ENCODE peak calls at places on chromosomes 11 and 22, in nine cellular contexts. Z is sigmoid colon, N is stomach, R is uterus, U is body of pancreas, Y is A549, S is ovary, K is adrenal gland, E is HCT116. H is an unnamed sample.
A peak's percentile ranks its signal among the peaks of the same experiment; 100 is the strongest.

GRCh38 chr22:43891360-43892182 is at the start of gene PNPLA5:
- DNase-seq in Z (no peak), N (no peak), R (no peak), U (no peak), Y (no peak), S (no peak), K (no peak), E (no peak), H (no peak)

GRCh38 chr11:93169950-93170561 is 27.7 kb downstream of the SLC36A4 start:
- DNase-seq in Z (no peak), N (no peak), R (no peak), U (no peak), Y (peak; percentile 37), S (no peak), K (no peak), E (peak; percentile 22), H (no peak)

GRCh38 chr11:6735306-6735705 is 36.5 kb downstream of the OR2AG2 start:
- DNase-seq in Z (no peak), N (no peak), R (no peak), U (no peak), Y (no peak), S (no peak), K (no peak), E (no peak), H (no peak)

GRCh38 chr11:125886997-125887372 is 483 bp upstream of the HYLS1 start:
- DNase-seq in Z (peak; percentile 74), N (no peak), R (peak; percentile 29), U (peak; percentile 19), Y (peak; percentile 67), S (peak; percentile 37), K (peak; percentile 54), E (no peak), H (no peak)

GRCh38 chr11:2541321-2541680 is 96.5 kb downstream of the KCNQ1 start:
- DNase-seq in Z (peak; percentile 25), N (no peak), R (no peak), U (peak; percentile 4), Y (no peak), S (no peak), K (peak; percentile 21), E (no peak), H (no peak)

GRCh38 chr22:42286205-42286604 is 15.8 kb upstream of the TCF20 start:
- DNase-seq in Z (no peak), N (no peak), R (no peak), U (no peak), Y (no peak), S (no peak), K (no peak), E (no peak), H (no peak)

GRCh38 chr11:119512373-119512772 is 89.4 kb upstream of the THY1 start:
- DNase-seq in Z (no peak), N (no peak), R (no peak), U (no peak), Y (no peak), S (no peak), K (no peak), E (no peak), H (no peak)

GRCh38 chr22:47395481-47395880 is 633.0 kb downstream of the TBC1D22A start:
- DNase-seq in Z (no peak), N (no peak), R (no peak), U (no peak), Y (peak; percentile 16), S (no peak), K (no peak), E (no peak), H (no peak)

GRCh38 chr11:120128392-120129172 is 9.3 kb downstream of the TRIM29 start:
- DNase-seq in Z (peak; percentile 93), N (no peak), R (peak; percentile 82), U (no peak), Y (peak; percentile 60), S (no peak), K (no peak), E (no peak), H (peak; percentile 38)

GRCh38 chr11:129375731-129376657 is at the start of gene BARX2:
- DNase-seq in Z (no peak), N (peak; percentile 82), R (no peak), U (peak; percentile 64), Y (peak; percentile 59), S (no peak), K (no peak), E (peak; percentile 26), H (no peak)

GRCh38 chr11:418343-419247 is 3.8 kb upstream of the SIGIRR start:
- DNase-seq in Z (no peak), N (no peak), R (no peak), U (peak; percentile 12), Y (no peak), S (no peak), K (no peak), E (no peak), H (no peak)

GRCh38 chr22:29584975-29585374 is 4.1 kb upstream of the NIPSNAP1 start:
- DNase-seq in Z (no peak), N (no peak), R (no peak), U (no peak), Y (no peak), S (no peak), K (no peak), E (no peak), H (no peak)

GRCh38 chr22:29581799-29582198 is 886 bp upstream of the NIPSNAP1 start:
- DNase-seq in Z (no peak), N (peak; percentile 56), R (no peak), U (peak; percentile 31), Y (no peak), S (no peak), K (no peak), E (no peak), H (no peak)

GRCh38 chr22:29574762-29575450 is 6.0 kb downstream of the NIPSNAP1 start:
- DNase-seq in Z (no peak), N (no peak), R (no peak), U (no peak), Y (no peak), S (no peak), K (no peak), E (no peak), H (no peak)

GRCh38 chr22:29578462-29578861 is 2.5 kb downstream of the NIPSNAP1 start:
- DNase-seq in Z (no peak), N (no peak), R (no peak), U (no peak), Y (no peak), S (no peak), K (no peak), E (no peak), H (no peak)

DNA sequence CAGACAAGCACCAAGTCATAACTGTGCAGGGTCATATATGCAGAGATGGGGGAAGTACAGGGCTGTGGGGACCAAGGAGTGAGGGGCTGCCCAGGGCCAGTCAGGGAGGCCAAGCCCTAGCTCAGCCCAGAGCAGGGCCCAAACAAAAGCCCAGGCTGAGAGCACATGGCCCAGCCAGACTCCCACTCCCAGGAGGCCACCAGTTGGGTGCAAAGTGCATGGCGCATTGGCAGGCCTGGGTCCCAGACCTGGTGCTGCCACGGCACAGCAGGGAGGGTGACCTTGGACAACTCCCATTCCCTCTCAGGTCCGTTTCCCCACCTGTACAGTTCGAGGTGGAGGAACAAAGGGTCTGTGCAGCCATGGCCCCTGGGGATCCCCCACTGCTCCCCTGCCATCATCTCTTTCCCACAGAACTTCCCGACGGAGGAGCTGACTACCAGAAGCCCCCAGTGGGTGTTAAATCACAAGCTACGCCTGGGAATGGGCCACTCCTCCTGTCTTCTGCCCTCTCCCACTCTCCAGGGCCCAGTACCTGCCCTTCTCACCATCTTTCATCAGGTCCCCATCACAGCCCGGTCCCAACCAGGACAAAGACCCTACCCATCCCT is 608 bp downstream of the NIPSNAP1 start:
- DNase-seq in Z (no peak), N (no peak), R (no peak), U (peak; percentile 50), Y (no peak), S (no peak), K (no peak), E (no peak), H (no peak)
- TF ChIP-seq POLR2A in Z (no peak), N (no peak), R (no peak), U (no peak), Y (no peak), S (no peak), K (no peak), E (no peak), H (no peak)

GRCh38 chr11:72758690-72759389 is 6.6 kb upstream of the ARAP1 start:
- DNase-seq in Z (no peak), N (no peak), R (peak; percentile 81), U (peak; percentile 78), Y (no peak), S (peak; percentile 88), K (peak; percentile 79), E (no peak), H (no peak)
- TF ChIP-seq POLR2A in Z (no peak), N (no peak), R (no peak), U (no peak), Y (no peak), S (no peak), K (no peak), E (no peak), H (no peak)

DNA sequence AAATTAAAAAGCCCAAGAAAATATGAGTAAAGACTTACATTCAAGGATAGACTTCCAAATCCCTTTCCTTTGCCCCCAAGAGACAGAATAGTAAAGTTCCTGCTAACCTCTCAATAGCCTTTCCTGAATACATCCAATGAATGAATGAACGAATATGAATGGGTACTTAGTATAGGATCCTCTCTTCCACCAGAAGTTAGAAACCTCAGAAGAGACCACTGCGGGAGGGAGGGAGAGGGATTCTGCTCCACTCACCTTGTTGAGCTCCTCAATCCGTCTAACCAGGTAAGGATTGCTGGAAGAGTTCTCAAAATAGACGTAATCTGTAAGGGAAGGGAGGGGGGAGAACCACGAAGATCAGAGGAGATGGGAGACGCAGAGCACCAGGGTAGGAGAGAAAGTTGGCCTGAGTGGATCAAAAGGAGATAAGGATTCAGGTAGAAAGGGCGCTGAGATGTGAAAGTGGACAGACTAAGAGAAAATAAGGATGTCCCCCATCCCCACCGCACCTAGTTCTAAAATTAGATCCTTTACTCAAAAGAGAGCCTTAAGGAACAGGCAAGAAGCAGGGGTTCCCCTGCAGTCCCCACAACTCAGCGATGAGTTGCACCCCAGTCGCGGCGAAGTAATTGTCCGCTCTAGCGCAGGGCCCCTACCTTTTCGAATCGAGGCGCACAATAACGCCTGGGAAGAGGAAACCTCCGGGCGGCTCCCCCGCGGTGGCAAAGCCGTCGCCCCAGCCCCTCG is 1.1 kb downstream of the MTA2 start:
- DNase-seq in Z (no peak), N (no peak), R (no peak), U (no peak), Y (no peak), S (no peak), K (no peak), E (no peak), H (no peak)
- TF ChIP-seq POLR2A in Z (no peak), N (no peak), R (no peak), U (no peak), Y (no peak), S (no peak), K (no peak), E (no peak), H (no peak)

DNA sequence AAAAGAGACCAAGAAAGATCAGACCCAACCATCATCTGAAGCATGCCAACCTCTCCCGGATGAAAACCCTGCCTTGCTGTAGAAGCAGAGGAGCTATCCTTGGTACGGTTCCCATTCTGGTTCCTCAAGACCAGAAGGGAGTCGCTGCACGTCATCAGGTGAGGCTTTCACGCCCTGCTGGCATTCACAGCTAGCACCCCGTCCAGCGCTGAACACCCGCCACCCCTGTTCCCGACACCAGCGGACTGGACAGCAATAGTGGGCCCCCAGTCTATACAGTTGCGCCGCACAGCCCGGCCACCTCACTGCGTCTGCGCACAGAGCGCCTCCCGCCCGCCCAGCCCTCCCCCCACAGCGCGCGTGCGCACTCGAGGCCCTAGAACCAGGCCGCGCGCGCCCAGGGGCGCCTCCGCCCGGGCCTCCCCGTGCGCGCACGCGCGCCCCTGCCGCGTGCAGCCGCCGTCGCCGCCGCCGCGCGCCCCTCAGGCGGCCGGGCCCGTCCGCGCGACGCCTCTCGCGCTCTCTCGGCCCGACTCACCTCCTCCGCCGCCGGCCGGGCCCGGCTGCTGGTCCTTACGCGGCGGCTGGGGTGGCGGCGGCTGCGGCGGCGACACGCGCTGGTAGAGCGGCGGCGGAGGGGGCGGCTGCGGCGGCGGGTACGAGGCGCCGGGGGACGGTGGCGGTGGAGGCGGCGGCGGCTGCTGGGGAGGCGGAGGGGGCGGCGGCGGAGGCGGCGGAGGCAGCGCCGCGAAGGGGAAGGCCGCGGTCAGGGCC is 706 bp downstream of the SF1 start:
- DNase-seq in Z (peak; percentile 91), N (peak; percentile 85), R (peak; percentile 77), U (peak; percentile 87), Y (peak; percentile 81), S (peak; percentile 78), K (peak; percentile 79), E (no peak), H (peak; percentile 88)
- TF ChIP-seq POLR2A in Z (no peak), N (no peak), R (peak; percentile 5), U (peak; percentile 40), Y (peak; percentile 24), S (no peak), K (peak; percentile 58), E (peak; percentile 29), H (peak; percentile 51)

H was measured in H54.